ENCODE peak calls at places on chromosomes 5 and 9, in five cellular contexts. G is heart right ventricle, T is A549, F is HAP-1, D is aorta. P is an unnamed sample.
A peak's percentile ranks its signal among the peaks of the same experiment; 100 is the strongest.

GRCh38 chr5:154107729-154108128 is 69.0 kb downstream of the MFAP3 start:
- DNase-seq in G (no peak), T (no peak), F (no peak), D (no peak), P (no peak)

GRCh38 chr5:146878471-146879172 is at the start of gene PPP2R2B:
- DNase-seq in G (peak; percentile 4), T (no peak), F (peak; percentile 70), D (peak; percentile 78), P (no peak)

GRCh38 chr5:14871573-14872069 is at the start of gene ANKH:
- DNase-seq in G (peak; percentile 78), T (peak; percentile 45), F (peak; percentile 79), D (peak; percentile 89), P (peak; percentile 42)

GRCh38 chr5:2670856-2671404 is 80.5 kb downstream of the IRX2 start:
- DNase-seq in G (no peak), T (no peak), F (peak; percentile 11), D (no peak), P (no peak)

GRCh38 chr5:128195316-128195715 is 111.8 kb downstream of the SLC12A2 start:
- DNase-seq in G (no peak), T (no peak), F (no peak), D (no peak), P (no peak)

GRCh38 chr9:21519855-21520434 is 37.8 kb upstream of the IFNE start:
- DNase-seq in G (no peak), T (no peak), F (no peak), D (no peak), P (no peak)

GRCh38 chr5:5609935-5610334 is 187.5 kb downstream of the ICE1 start:
- DNase-seq in G (no peak), T (no peak), F (no peak), D (no peak), P (no peak)

GRCh38 chr9:99046542-99047071 is 58.3 kb upstream of the TGFBR1 start:
- DNase-seq in G (no peak), T (no peak), F (no peak), D (no peak), P (no peak)

GRCh38 chr9:127788337-127789011 is 2.6 kb downstream of the CDK9 start:
- DNase-seq in G (no peak), T (no peak), F (no peak), D (no peak), P (no peak)

GRCh38 chr9:7058539-7058938 is 300.8 kb downstream of the KDM4C start:
- DNase-seq in G (no peak), T (no peak), F (no peak), D (no peak), P (no peak)

GRCh38 chr5:124876564-124876963 is 130.1 kb upstream of the ZNF608 start:
- DNase-seq in G (no peak), T (no peak), F (no peak), D (no peak), P (no peak)

GRCh38 chr9:130664191-130665028 is at the start of gene PRDM12:
- DNase-seq in G (no peak), T (no peak), F (no peak), D (no peak), P (no peak)

GRCh38 chr9:3337515-3337914 is 188.3 kb downstream of the RFX3 start:
- DNase-seq in G (peak; percentile 16), T (no peak), F (no peak), D (no peak), P (no peak)

GRCh38 chr9:72586388-72587160 is 65.2 kb downstream of the TMC1 start:
- DNase-seq in G (no peak), T (peak; percentile 51), F (no peak), D (no peak), P (no peak)

GRCh38 chr5:88672644-88673493 is 210.1 kb downstream of the MEF2C start:
- DNase-seq in G (no peak), T (no peak), F (peak; percentile 73), D (peak; percentile 28), P (no peak)

GRCh38 chr9:122134822-122135528 is 24.6 kb downstream of the NDUFA8 start:
- DNase-seq in G (no peak), T (no peak), F (peak; percentile 39), D (no peak), P (no peak)

GRCh38 chr5:91150189-91150588 is 232.9 kb downstream of the ARRDC3 start:
- DNase-seq in G (no peak), T (peak; percentile 30), F (no peak), D (no peak), P (no peak)

GRCh38 chr5:126525630-126526245 is 69.3 kb downstream of the ALDH7A1 start:
- DNase-seq in G (peak; percentile 71), T (no peak), F (peak; percentile 66), D (peak; percentile 83), P (no peak)

GRCh38 chr9:87275039-87275725 is 222.5 kb upstream of the DAPK1 start:
- DNase-seq in G (no peak), T (no peak), F (no peak), D (no peak), P (no peak)

GRCh38 chr9:110115341-110115820 is 92.6 kb downstream of the C9orf152 start:
- DNase-seq in G (peak; percentile 52), T (no peak), F (no peak), D (no peak), P (no peak)

GRCh38 chr9:124126571-124127289 is 115.2 kb downstream of the LHX2 start:
- DNase-seq in G (peak; percentile 54), T (peak; percentile 71), F (peak; percentile 86), D (peak; percentile 77), P (peak; percentile 58)

GRCh38 chr9:122580360-122580759 is 2.8 kb downstream of the OR1L8 start:
- DNase-seq in G (no peak), T (peak; percentile 18), F (no peak), D (no peak), P (no peak)

GRCh38 chr5:149510136-149510535 is 41.1 kb downstream of the CSNK1A1 start:
- DNase-seq in G (no peak), T (no peak), F (no peak), D (no peak), P (no peak)

DNA sequence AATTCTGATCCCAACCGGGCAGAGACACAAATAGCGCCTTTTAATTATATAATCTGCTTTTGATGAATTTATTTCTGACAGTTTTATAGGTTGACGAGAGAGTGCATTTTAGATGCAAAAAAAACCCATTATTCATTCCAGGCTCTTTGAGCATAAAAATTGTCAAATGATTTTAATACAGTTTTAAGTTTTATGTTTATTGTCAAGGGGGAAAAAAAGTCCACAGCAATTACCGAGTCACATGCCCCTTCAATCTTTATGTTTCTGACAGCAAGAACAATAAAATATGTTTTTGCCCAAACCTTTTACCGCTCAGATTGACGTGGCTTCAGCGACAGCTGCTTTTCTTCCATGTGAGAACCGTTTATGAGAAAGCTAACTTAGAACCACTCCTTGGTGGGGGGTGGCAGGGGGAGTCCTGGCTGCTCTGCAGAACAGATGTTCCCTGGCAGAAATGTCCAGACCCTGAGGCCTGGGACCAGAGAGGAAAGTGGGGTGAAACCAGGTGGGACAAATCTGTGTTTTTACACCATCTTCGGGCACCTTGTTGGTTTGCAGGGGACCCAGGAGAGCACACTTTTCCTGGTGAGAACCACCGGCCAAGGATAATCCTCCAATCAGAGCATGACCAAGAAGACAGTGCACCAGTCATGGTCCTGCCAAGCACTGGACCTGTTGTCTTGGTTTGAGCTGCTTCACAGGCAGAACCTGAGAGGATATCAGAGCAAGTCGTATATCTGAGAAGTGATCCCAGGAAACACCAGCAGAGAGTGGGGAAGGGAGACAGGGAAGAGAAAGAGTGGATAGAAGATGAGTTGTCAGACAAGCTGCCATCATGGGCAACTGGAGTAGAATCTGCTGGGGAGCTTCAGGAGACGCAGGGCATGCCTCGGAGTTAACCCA is 178.8 kb upstream of the MVB12B start:
- DNase-seq in G (no peak), T (no peak), F (peak; percentile 50), D (no peak), P (no peak)
- H3K4me3 ChIP-seq in G (no peak overlapping the region), T (no peak overlapping the region), F (no peak overlapping the region), D (no peak overlapping the region), P (no peak overlapping the region)

GRCh38 chr5:33311893-33312292 is 128.9 kb upstream of the TARS1 start:
- DNase-seq in G (no peak), T (no peak), F (no peak), D (no peak), P (no peak)
- H3K4me3 ChIP-seq in G (no peak overlapping the region), T (no peak overlapping the region), F (no peak overlapping the region), D (no peak overlapping the region), P (no peak overlapping the region)

DNA sequence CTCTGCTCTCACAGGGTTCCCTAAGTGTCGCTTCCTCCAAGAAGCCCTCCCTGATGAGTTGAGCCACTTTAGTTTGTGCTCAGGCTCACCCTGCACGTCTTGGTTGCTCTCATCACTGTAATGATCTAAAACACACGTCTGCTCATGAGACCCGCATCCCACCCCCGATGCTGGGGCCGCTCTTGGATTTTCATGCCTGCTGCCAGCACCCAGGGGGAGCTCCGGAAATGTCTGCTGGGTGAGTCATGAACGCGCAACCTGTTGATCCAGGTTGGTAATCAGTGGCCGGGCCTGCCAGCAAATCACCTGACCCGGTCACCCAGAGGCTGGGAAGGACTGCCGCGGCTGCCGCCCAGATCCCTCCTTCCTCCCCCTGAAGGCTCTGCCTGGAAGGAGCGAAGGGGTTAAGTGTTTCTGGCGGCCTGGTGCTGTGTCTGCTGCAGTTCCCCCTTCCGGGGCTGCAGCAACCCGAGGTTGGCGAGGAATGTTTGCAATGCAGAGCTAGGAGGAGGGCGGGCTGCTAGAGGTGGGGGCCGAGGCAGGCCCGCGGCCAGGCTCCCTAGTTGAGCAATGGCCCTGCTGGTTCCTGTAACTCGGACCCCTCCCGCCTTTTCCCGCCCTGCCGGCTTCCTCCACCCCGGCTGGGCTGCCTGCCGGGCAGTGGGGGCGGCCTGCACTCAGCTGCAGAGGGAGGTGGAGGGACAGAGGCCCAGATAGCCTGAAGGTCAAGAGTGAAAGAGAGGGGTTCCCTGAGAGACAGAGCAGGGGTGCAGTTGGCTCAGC is 156.1 kb upstream of the IER5L start:
- DNase-seq in G (peak; percentile 88), T (peak; percentile 95), F (peak; percentile 68), D (peak; percentile 98), P (no peak)
- H3K4me3 ChIP-seq in G (peak overlapping the region; percentile 39), T (peak overlapping the region; percentile 7), F (no peak overlapping the region), D (no peak overlapping the region), P (no peak overlapping the region)

DNA sequence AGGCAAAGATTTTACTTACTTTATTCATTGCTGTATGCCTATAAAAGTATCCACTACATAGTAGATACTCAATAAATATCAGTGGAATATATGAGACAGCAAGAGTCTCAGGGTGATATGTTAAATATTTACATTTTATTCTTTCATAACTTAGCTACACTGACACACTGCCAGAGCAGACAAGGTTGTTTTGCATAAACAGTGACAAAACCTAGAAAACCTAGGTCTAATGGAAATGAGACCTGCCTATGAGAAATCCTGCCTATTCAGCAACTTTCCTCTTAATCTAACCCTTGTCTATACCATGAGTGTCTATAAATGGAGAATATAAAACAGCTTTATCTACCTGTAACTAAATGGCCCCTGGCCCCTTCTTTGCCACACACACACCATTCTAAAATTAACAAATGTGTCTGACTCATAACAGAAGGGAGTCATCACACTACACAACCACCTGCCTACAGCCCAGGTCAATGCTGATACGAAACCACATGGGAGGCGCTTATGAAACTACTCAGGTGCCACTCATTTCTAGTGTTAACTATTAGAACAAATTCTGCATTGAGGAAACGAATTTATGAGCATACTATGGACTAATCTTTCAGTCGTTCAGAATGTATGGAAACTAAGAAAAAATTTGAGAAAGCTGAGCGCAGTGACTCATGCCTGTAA is 60.3 kb downstream of the UBAP2 start:
- DNase-seq in G (no peak), T (no peak), F (no peak), D (no peak), P (no peak)
- H3K4me3 ChIP-seq in G (no peak overlapping the region), T (no peak overlapping the region), F (no peak overlapping the region), D (no peak overlapping the region), P (no peak overlapping the region)

P was measured in Jurkat, Clone E6-1.